ENCODE peak calls at places on chromosomes 6 and 20, in four cellular contexts. One of them, this sample, is unnamed.

GRCh38 chr6:49118475-49118874 is 344.6 kb downstream of the MMUT start:
- DNase-seq in K562: no peak
- DNase-seq in breast epithelium: no peak
- DNase-seq in progenitor cell of endocrine pancreas: no peak
- DNase-seq in this sample: no peak

GRCh38 chr20:54577637-54578036 is 102.2 kb downstream of the DOK5 start:
- DNase-seq in K562: no peak
- DNase-seq in breast epithelium: no peak
- DNase-seq in progenitor cell of endocrine pancreas: no peak
- DNase-seq in this sample: no peak

GRCh38 chr6:112801681-112802080 is 454.6 kb downstream of the RFPL4B start:
- DNase-seq in progenitor cell of endocrine pancreas: no peak
- DNase-seq in K562: no peak
- DNase-seq in breast epithelium: no peak
- DNase-seq in this sample: no peak

GRCh38 chr6:162217811-162218450 is 509.6 kb downstream of the PRKN start:
- DNase-seq in breast epithelium: no peak
- DNase-seq in K562: no peak
- DNase-seq in progenitor cell of endocrine pancreas: no peak
- DNase-seq in this sample: no peak

GRCh38 chr6:1423578-1423977 is 34.2 kb downstream of the FOXF2 start:
- DNase-seq in K562: no peak
- DNase-seq in progenitor cell of endocrine pancreas: no peak
- DNase-seq in breast epithelium: no peak
- DNase-seq in this sample: no peak

GRCh38 chr20:19427913-19428800 is 215.7 kb downstream of the SLC24A3 start:
- DNase-seq in K562: no peak
- DNase-seq in breast epithelium: no peak
- DNase-seq in progenitor cell of endocrine pancreas: no peak
- DNase-seq in this sample: no peak

GRCh38 chr6:36800223-36801095 is 38.8 kb downstream of the CPNE5 start:
- DNase-seq in progenitor cell of endocrine pancreas: no peak
- DNase-seq in K562: no peak
- DNase-seq in breast epithelium: no peak
- DNase-seq in this sample: no peak

GRCh38 chr20:25685276-25686080 is 11.2 kb downstream of the ZNF337 start:
- DNase-seq in progenitor cell of endocrine pancreas: no peak
- DNase-seq in breast epithelium: no peak
- DNase-seq in K562: no peak
- DNase-seq in this sample: no peak

GRCh38 chr6:9527679-9528286 is 887.1 kb downstream of the TFAP2A start:
- DNase-seq in progenitor cell of endocrine pancreas: no peak
- DNase-seq in breast epithelium: no peak
- DNase-seq in K562: no peak
- DNase-seq in this sample: no peak

GRCh38 chr20:49676581-49677291 is 36.9 kb downstream of the B4GALT5 start:
- DNase-seq in breast epithelium: no peak
- DNase-seq in progenitor cell of endocrine pancreas: no peak
- DNase-seq in K562: peak; percentile 60
- DNase-seq in this sample: no peak

GRCh38 chr20:631091-631490 is 21.0 kb upstream of the TCF15 start:
- DNase-seq in breast epithelium: no peak
- DNase-seq in K562: no peak
- DNase-seq in progenitor cell of endocrine pancreas: no peak
- DNase-seq in this sample: no peak

DNA sequence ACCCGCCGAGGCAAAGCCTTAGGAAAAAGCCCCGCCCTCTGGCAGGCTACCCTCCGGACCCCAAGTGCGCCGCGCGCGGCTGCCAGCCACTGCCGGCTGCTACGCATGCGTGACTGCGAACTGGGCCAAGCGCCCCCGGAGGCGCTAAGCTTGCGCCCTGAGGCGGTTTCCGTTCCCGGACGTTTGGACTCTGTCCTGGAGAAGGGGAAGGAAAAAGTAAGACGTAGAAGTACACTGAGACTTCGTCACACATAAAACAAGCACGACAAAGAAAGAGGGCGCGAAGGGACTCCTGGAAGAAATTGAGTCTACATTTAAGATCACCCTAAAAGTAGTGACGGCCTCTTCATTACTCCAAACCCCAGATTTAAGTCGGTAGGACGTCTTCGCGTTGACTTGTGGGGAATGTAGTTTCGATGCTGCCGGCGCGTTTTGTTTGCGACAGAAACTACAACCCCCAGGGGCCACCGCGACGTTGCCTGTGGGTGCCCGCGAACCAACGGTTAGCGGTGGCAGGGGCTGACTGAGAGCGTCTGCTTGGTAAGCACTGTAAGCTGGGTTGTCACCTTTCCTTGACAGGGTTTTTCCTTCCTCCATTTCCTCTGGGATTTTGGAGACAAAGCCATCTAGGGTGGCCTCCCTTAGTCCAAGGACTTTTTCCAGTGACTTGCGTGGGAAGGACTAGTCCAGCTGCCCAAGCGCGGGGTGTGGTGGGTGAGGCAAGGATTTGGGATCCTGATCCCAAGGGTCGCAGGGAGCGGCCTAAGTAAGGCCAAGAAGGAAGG is at the start of gene CEP57L1:
- DNase-seq in K562: peak; percentile 98
- DNase-seq in progenitor cell of endocrine pancreas: peak; percentile 96
- DNase-seq in breast epithelium: peak; percentile 93
- DNase-seq in this sample: peak; percentile 85
- TF ChIP-seq CTCF in K562: peak; percentile 46
- TF ChIP-seq CTCF in progenitor cell of endocrine pancreas: peak; percentile 15
- TF ChIP-seq CTCF in breast epithelium: no peak
- TF ChIP-seq CTCF in this sample: no peak

DNA sequence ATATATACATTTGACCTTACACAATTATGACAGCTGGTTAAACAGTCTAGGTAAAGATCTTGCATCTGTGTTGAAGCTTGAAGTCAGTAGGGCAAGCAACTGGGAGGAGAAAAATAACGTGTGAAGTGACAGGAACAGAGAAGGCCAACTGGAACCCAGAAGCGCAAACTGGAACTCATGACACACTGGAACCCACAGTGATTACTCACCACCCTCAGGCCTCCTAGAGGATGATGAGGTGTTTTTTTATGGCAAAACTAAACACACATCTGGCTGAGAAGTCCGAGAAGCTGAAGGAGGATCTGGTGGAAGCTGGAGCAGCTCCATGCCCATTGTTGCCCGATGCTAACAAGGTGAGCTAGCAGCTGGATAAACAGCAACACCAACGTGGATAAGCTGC is 108.1 kb downstream of the TMEM200A start:
- DNase-seq in K562: no peak
- DNase-seq in progenitor cell of endocrine pancreas: no peak
- DNase-seq in breast epithelium: no peak
- DNase-seq in this sample: no peak
- TF ChIP-seq CTCF in K562: no peak
- TF ChIP-seq CTCF in progenitor cell of endocrine pancreas: no peak
- TF ChIP-seq CTCF in breast epithelium: no peak
- TF ChIP-seq CTCF in this sample: no peak

GRCh38 chr6:4856779-4857178 is 80.6 kb downstream of the CDYL start:
- DNase-seq in breast epithelium: no peak
- DNase-seq in progenitor cell of endocrine pancreas: no peak
- DNase-seq in K562: no peak
- DNase-seq in this sample: no peak
- TF ChIP-seq CTCF in breast epithelium: no peak
- TF ChIP-seq CTCF in progenitor cell of endocrine pancreas: peak; percentile 14
- TF ChIP-seq CTCF in K562: peak; percentile 22
- TF ChIP-seq CTCF in this sample: no peak

GRCh38 chr6:3778701-3779573 is 27.4 kb upstream of the PXDC1 start:
- DNase-seq in progenitor cell of endocrine pancreas: no peak
- DNase-seq in breast epithelium: no peak
- DNase-seq in K562: no peak
- DNase-seq in this sample: no peak

GRCh38 chr6:3779574-3779849 is 28.0 kb upstream of the PXDC1 start:
- DNase-seq in progenitor cell of endocrine pancreas: no peak
- DNase-seq in breast epithelium: no peak
- DNase-seq in K562: no peak
- DNase-seq in this sample: no peak

GRCh38 chr6:3776881-3777507 is 25.5 kb upstream of the PXDC1 start:
- DNase-seq in breast epithelium: no peak
- DNase-seq in progenitor cell of endocrine pancreas: no peak
- DNase-seq in K562: no peak
- DNase-seq in this sample: no peak

GRCh38 chr6:3775906-3776305 is 24.4 kb upstream of the PXDC1 start:
- DNase-seq in K562: no peak
- DNase-seq in breast epithelium: no peak
- DNase-seq in progenitor cell of endocrine pancreas: no peak
- DNase-seq in this sample: no peak

DNA sequence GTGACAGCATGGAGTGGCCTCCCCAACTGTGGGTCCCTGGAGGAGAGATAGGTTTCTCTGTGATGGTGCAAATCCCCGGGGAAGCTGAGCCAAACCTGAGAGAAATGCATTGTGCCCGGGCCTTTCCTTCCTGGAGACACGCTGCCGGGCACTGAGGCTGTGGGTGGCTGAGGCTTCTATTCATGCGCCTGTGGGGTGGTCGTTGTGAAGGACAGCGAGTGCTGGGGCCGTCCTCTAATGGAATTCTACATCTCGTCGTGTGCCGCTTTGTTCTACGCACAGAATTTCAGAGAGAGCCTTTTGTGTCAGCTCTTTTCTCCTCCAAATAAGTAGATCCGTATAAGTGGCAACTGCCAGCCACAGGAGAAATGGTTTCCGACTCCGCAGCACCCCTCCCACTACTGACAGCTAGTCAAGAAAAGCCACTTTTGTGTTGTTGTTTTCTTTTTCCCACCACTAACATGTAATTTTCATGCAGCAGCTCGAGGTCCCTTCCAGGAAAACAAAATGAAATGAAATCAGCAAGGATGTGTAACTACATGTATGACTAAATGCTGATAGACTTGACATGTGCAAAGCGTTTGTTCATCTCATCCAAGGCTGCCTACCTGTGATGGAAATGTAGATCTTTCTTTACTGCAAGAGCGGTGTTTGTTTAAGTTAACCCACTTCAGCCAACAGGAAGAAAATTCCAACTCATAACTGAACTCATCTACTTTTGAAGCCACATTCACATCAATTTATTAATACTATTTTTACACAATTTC is 26.4 kb upstream of the PXDC1 start:
- DNase-seq in K562: no peak
- DNase-seq in progenitor cell of endocrine pancreas: no peak
- DNase-seq in breast epithelium: no peak
- DNase-seq in this sample: no peak
- TF ChIP-seq CTCF in K562: no peak
- TF ChIP-seq CTCF in progenitor cell of endocrine pancreas: no peak
- TF ChIP-seq CTCF in breast epithelium: no peak
- TF ChIP-seq CTCF in this sample: no peak

DNA sequence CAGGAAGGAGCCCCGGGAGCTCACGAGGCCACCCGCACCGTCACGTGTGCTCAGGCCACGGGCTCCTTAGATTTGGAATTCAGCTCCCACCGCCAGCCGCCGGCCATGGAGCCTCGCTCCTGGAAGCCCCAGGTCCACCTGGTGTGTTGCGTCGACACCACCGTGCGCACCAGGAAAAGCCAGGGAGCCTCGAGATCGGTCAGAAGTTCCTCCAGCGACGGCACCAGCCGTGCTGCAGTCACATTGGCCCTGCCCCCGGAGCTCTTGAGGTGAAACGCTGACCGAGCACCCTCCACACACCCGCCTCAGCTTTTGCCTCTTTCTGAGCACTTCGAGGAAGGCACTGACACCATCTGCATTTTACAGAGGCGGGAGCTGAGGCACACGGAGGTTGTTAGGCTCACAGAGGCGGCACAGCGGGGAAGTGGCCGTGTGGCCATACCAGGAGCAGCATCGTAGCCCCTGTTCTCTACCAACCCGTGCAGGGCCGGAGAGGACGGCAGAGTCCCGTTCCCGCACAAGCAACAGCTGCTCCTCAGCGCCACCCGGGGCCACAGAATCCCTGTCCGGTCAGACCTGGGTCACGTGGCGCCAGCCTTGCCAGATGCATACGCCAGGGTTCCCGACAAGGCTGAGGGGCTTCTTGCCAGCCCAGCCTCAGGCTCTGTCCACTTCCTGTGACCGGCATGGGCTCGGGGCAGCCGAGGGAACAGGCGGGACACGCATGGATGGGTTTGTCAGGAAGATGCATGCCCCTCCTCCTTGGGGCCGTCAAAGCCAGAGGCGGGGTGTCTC is 7.6 kb downstream of the NKAIN4 start:
- DNase-seq in breast epithelium: no peak
- DNase-seq in K562: no peak
- DNase-seq in progenitor cell of endocrine pancreas: no peak
- DNase-seq in this sample: no peak
- TF ChIP-seq CTCF in breast epithelium: no peak
- TF ChIP-seq CTCF in K562: no peak
- TF ChIP-seq CTCF in progenitor cell of endocrine pancreas: no peak
- TF ChIP-seq CTCF in this sample: no peak

This sample was measured in omental fat pad.